ENCODE peak calls at places on chromosomes 1 and 21, in eight cellular contexts. One of them, this sample, is unnamed.

GRCh38 chr1:199447906-199448305 is 579.6 kb upstream of the NR5A2 start:
- DNase-seq in aorta: no peak
- DNase-seq in left ventricle myocardium inferior: no peak
- DNase-seq in right cardiac atrium: peak; percentile 15
- DNase-seq in Peyer's patch: no peak
- DNase-seq in A673: peak; percentile 62
- DNase-seq in esophagus muscularis mucosa: no peak
- DNase-seq in CD8-positive, alpha-beta memory T cell: no peak
- DNase-seq in this sample: no peak

GRCh38 chr1:44489481-44489880 is 84.4 kb downstream of the RNF220 start:
- DNase-seq in aorta: no peak
- DNase-seq in left ventricle myocardium inferior: no peak
- DNase-seq in right cardiac atrium: no peak
- DNase-seq in Peyer's patch: no peak
- DNase-seq in A673: no peak
- DNase-seq in esophagus muscularis mucosa: no peak
- DNase-seq in CD8-positive, alpha-beta memory T cell: no peak
- DNase-seq in this sample: no peak

GRCh38 chr1:23356451-23356850 is 12.4 kb upstream of the HNRNPR start:
- DNase-seq in aorta: no peak
- DNase-seq in left ventricle myocardium inferior: no peak
- DNase-seq in right cardiac atrium: no peak
- DNase-seq in Peyer's patch: no peak
- DNase-seq in A673: no peak
- DNase-seq in esophagus muscularis mucosa: no peak
- DNase-seq in CD8-positive, alpha-beta memory T cell: no peak
- DNase-seq in this sample: no peak

GRCh38 chr1:187045371-187045770 is 216.6 kb downstream of the PLA2G4A start:
- DNase-seq in aorta: no peak
- DNase-seq in left ventricle myocardium inferior: no peak
- DNase-seq in right cardiac atrium: no peak
- DNase-seq in Peyer's patch: no peak
- DNase-seq in A673: no peak
- DNase-seq in esophagus muscularis mucosa: no peak
- DNase-seq in CD8-positive, alpha-beta memory T cell: no peak
- DNase-seq in this sample: no peak

GRCh38 chr21:44934797-44935532 is 4.9 kb upstream of the SLX9 start:
- DNase-seq in aorta: peak; percentile 35
- DNase-seq in left ventricle myocardium inferior: peak; percentile 7
- DNase-seq in right cardiac atrium: peak; percentile 42
- DNase-seq in Peyer's patch: no peak
- DNase-seq in A673: no peak
- DNase-seq in esophagus muscularis mucosa: no peak
- DNase-seq in CD8-positive, alpha-beta memory T cell: no peak
- DNase-seq in this sample: no peak

GRCh38 chr1:22801753-22802152 is 91.1 kb downstream of the EPHB2 start:
- DNase-seq in aorta: no peak
- DNase-seq in left ventricle myocardium inferior: no peak
- DNase-seq in right cardiac atrium: peak; percentile 27
- DNase-seq in Peyer's patch: no peak
- DNase-seq in A673: no peak
- DNase-seq in esophagus muscularis mucosa: no peak
- DNase-seq in CD8-positive, alpha-beta memory T cell: no peak
- DNase-seq in this sample: no peak

GRCh38 chr1:41110721-41111120 is 89.2 kb upstream of the SLFNL1 start:
- DNase-seq in aorta: no peak
- DNase-seq in left ventricle myocardium inferior: no peak
- DNase-seq in right cardiac atrium: no peak
- DNase-seq in Peyer's patch: no peak
- DNase-seq in A673: no peak
- DNase-seq in esophagus muscularis mucosa: no peak
- DNase-seq in CD8-positive, alpha-beta memory T cell: no peak
- DNase-seq in this sample: no peak

GRCh38 chr1:109161836-109162606 is 48.1 kb downstream of the ELAPOR1 start:
- DNase-seq in aorta: peak; percentile 75
- DNase-seq in left ventricle myocardium inferior: peak; percentile 34
- DNase-seq in right cardiac atrium: peak; percentile 77
- DNase-seq in Peyer's patch: no peak
- DNase-seq in A673: peak; percentile 79
- DNase-seq in esophagus muscularis mucosa: no peak
- DNase-seq in CD8-positive, alpha-beta memory T cell: peak; percentile 5
- DNase-seq in this sample: no peak

GRCh38 chr1:221712776-221713431 is 29.0 kb downstream of the DUSP10 start:
- DNase-seq in aorta: peak; percentile 62
- DNase-seq in left ventricle myocardium inferior: no peak
- DNase-seq in right cardiac atrium: no peak
- DNase-seq in Peyer's patch: peak; percentile 75
- DNase-seq in A673: no peak
- DNase-seq in esophagus muscularis mucosa: no peak
- DNase-seq in CD8-positive, alpha-beta memory T cell: peak; percentile 64
- DNase-seq in this sample: no peak

GRCh38 chr1:202571719-202572339 is 138.4 kb downstream of the SYT2 start:
- DNase-seq in aorta: no peak
- DNase-seq in left ventricle myocardium inferior: no peak
- DNase-seq in right cardiac atrium: no peak
- DNase-seq in Peyer's patch: no peak
- DNase-seq in A673: peak; percentile 69
- DNase-seq in esophagus muscularis mucosa: no peak
- DNase-seq in CD8-positive, alpha-beta memory T cell: no peak
- DNase-seq in this sample: no peak

GRCh38 chr1:3910049-3910731 is 10.1 kb upstream of the C1orf174 start:
- DNase-seq in aorta: no peak
- DNase-seq in left ventricle myocardium inferior: no peak
- DNase-seq in right cardiac atrium: no peak
- DNase-seq in Peyer's patch: peak; percentile 53
- DNase-seq in A673: no peak
- DNase-seq in esophagus muscularis mucosa: no peak
- DNase-seq in CD8-positive, alpha-beta memory T cell: no peak
- DNase-seq in this sample: no peak

GRCh38 chr21:33644383-33645074 is 2.2 kb downstream of the ITSN1 start:
- DNase-seq in aorta: no peak
- DNase-seq in left ventricle myocardium inferior: no peak
- DNase-seq in right cardiac atrium: peak; percentile 71
- DNase-seq in Peyer's patch: no peak
- DNase-seq in A673: peak; percentile 75
- DNase-seq in esophagus muscularis mucosa: no peak
- DNase-seq in CD8-positive, alpha-beta memory T cell: no peak
- DNase-seq in this sample: no peak

GRCh38 chr1:92376345-92376744 is 77.5 kb downstream of the RPAP2 start:
- DNase-seq in aorta: no peak
- DNase-seq in left ventricle myocardium inferior: no peak
- DNase-seq in right cardiac atrium: no peak
- DNase-seq in Peyer's patch: no peak
- DNase-seq in A673: peak; percentile 88
- DNase-seq in esophagus muscularis mucosa: no peak
- DNase-seq in CD8-positive, alpha-beta memory T cell: no peak
- DNase-seq in this sample: no peak

GRCh38 chr1:96633695-96634094 is 87.9 kb upstream of the PTBP2 start:
- DNase-seq in aorta: no peak
- DNase-seq in left ventricle myocardium inferior: no peak
- DNase-seq in right cardiac atrium: no peak
- DNase-seq in Peyer's patch: no peak
- DNase-seq in A673: no peak
- DNase-seq in esophagus muscularis mucosa: no peak
- DNase-seq in CD8-positive, alpha-beta memory T cell: no peak
- DNase-seq in this sample: no peak

GRCh38 chr1:1778827-1779675 is 781 bp upstream of the NADK start:
- DNase-seq in aorta: peak; percentile 90
- DNase-seq in left ventricle myocardium inferior: peak; percentile 80
- DNase-seq in right cardiac atrium: peak; percentile 90
- DNase-seq in Peyer's patch: peak; percentile 97
- DNase-seq in A673: peak; percentile 64
- DNase-seq in esophagus muscularis mucosa: no peak
- DNase-seq in CD8-positive, alpha-beta memory T cell: peak; percentile 86
- DNase-seq in this sample: peak; percentile 85

GRCh38 chr1:239389703-239390102 is 3.3 kb downstream of the CHRM3 start:
- DNase-seq in aorta: no peak
- DNase-seq in left ventricle myocardium inferior: no peak
- DNase-seq in right cardiac atrium: no peak
- DNase-seq in Peyer's patch: no peak
- DNase-seq in A673: no peak
- DNase-seq in esophagus muscularis mucosa: no peak
- DNase-seq in CD8-positive, alpha-beta memory T cell: no peak
- DNase-seq in this sample: no peak

GRCh38 chr1:239383714-239384113 is 2.7 kb upstream of the CHRM3 start:
- DNase-seq in aorta: no peak
- DNase-seq in left ventricle myocardium inferior: no peak
- DNase-seq in right cardiac atrium: no peak
- DNase-seq in Peyer's patch: no peak
- DNase-seq in A673: no peak
- DNase-seq in esophagus muscularis mucosa: no peak
- DNase-seq in CD8-positive, alpha-beta memory T cell: no peak
- DNase-seq in this sample: no peak

GRCh38 chr1:239388578-239388977 is 2.2 kb downstream of the CHRM3 start:
- DNase-seq in aorta: no peak
- DNase-seq in left ventricle myocardium inferior: no peak
- DNase-seq in right cardiac atrium: no peak
- DNase-seq in Peyer's patch: no peak
- DNase-seq in A673: no peak
- DNase-seq in esophagus muscularis mucosa: no peak
- DNase-seq in CD8-positive, alpha-beta memory T cell: no peak
- DNase-seq in this sample: no peak

GRCh38 chr1:239387304-239388231 is 1.2 kb downstream of the CHRM3 start:
- DNase-seq in aorta: no peak
- DNase-seq in left ventricle myocardium inferior: no peak
- DNase-seq in right cardiac atrium: peak; percentile 35
- DNase-seq in Peyer's patch: no peak
- DNase-seq in A673: no peak
- DNase-seq in esophagus muscularis mucosa: no peak
- DNase-seq in CD8-positive, alpha-beta memory T cell: no peak
- DNase-seq in this sample: no peak

GRCh38 chr1:239386453-239387303 is at the start of gene CHRM3:
- DNase-seq in aorta: peak; percentile 57
- DNase-seq in left ventricle myocardium inferior: no peak
- DNase-seq in right cardiac atrium: peak; percentile 62
- DNase-seq in Peyer's patch: no peak
- DNase-seq in A673: no peak
- DNase-seq in esophagus muscularis mucosa: no peak
- DNase-seq in CD8-positive, alpha-beta memory T cell: no peak
- DNase-seq in this sample: peak; percentile 11
- H3K4me3 ChIP-seq in aorta: peak within 1 kb of the TSS; percentile 37
- H3K4me3 ChIP-seq in left ventricle myocardium inferior: peak within 1 kb of the TSS; percentile 59
- H3K4me3 ChIP-seq in right cardiac atrium: peak within 1 kb of the TSS; percentile 31
- H3K4me3 ChIP-seq in Peyer's patch: peak within 1 kb of the TSS; percentile 65
- H3K4me3 ChIP-seq in A673: no peak within 1 kb of the TSS
- H3K4me3 ChIP-seq in esophagus muscularis mucosa: peak within 1 kb of the TSS; percentile 82
- H3K4me3 ChIP-seq in CD8-positive, alpha-beta memory T cell: no peak within 1 kb of the TSS
- H3K4me3 ChIP-seq in this sample: peak within 1 kb of the TSS; percentile 34

GRCh38 chr1:218900621-218901020 is 273.1 kb upstream of the LYPLAL1 start:
- DNase-seq in aorta: no peak
- DNase-seq in left ventricle myocardium inferior: no peak
- DNase-seq in right cardiac atrium: no peak
- DNase-seq in Peyer's patch: no peak
- DNase-seq in A673: no peak
- DNase-seq in esophagus muscularis mucosa: no peak
- DNase-seq in CD8-positive, alpha-beta memory T cell: no peak
- DNase-seq in this sample: no peak
- H3K4me1 ChIP-seq in aorta: no peaks in the 10 kb centered on the region
- H3K4me1 ChIP-seq in left ventricle myocardium inferior: peaks cover 12% of the 10 kb centered on the region
- H3K4me1 ChIP-seq in right cardiac atrium: peaks cover 4% of the 10 kb centered on the region
- H3K4me1 ChIP-seq in Peyer's patch: no peaks in the 10 kb centered on the region
- H3K4me1 ChIP-seq in A673: no peaks in the 10 kb centered on the region
- H3K4me1 ChIP-seq in esophagus muscularis mucosa: no peaks in the 10 kb centered on the region
- H3K4me1 ChIP-seq in CD8-positive, alpha-beta memory T cell: no peaks in the 10 kb centered on the region
- H3K4me1 ChIP-seq in this sample: no peaks in the 10 kb centered on the region

GRCh38 chr1:116254776-116255175 is 118.3 kb upstream of the ATP1A1 start:
- DNase-seq in aorta: no peak
- DNase-seq in left ventricle myocardium inferior: no peak
- DNase-seq in right cardiac atrium: no peak
- DNase-seq in Peyer's patch: no peak
- DNase-seq in A673: no peak
- DNase-seq in esophagus muscularis mucosa: no peak
- DNase-seq in CD8-positive, alpha-beta memory T cell: no peak
- DNase-seq in this sample: no peak

GRCh38 chr1:116258668-116259419 is 114.2 kb upstream of the ATP1A1 start:
- DNase-seq in aorta: no peak
- DNase-seq in left ventricle myocardium inferior: no peak
- DNase-seq in right cardiac atrium: no peak
- DNase-seq in Peyer's patch: no peak
- DNase-seq in A673: no peak
- DNase-seq in esophagus muscularis mucosa: peak; percentile 62
- DNase-seq in CD8-positive, alpha-beta memory T cell: no peak
- DNase-seq in this sample: no peak

GRCh38 chr1:116255486-116255885 is 117.6 kb upstream of the ATP1A1 start:
- DNase-seq in aorta: no peak
- DNase-seq in left ventricle myocardium inferior: no peak
- DNase-seq in right cardiac atrium: no peak
- DNase-seq in Peyer's patch: no peak
- DNase-seq in A673: peak; percentile 25
- DNase-seq in esophagus muscularis mucosa: no peak
- DNase-seq in CD8-positive, alpha-beta memory T cell: no peak
- DNase-seq in this sample: no peak

GRCh38 chr1:116255933-116256649 is 117.0 kb upstream of the ATP1A1 start:
- DNase-seq in aorta: no peak
- DNase-seq in left ventricle myocardium inferior: no peak
- DNase-seq in right cardiac atrium: no peak
- DNase-seq in Peyer's patch: no peak
- DNase-seq in A673: no peak
- DNase-seq in esophagus muscularis mucosa: no peak
- DNase-seq in CD8-positive, alpha-beta memory T cell: no peak
- DNase-seq in this sample: no peak

GRCh38 chr1:116256875-116257823 is 115.9 kb upstream of the ATP1A1 start:
- DNase-seq in aorta: no peak
- DNase-seq in left ventricle myocardium inferior: no peak
- DNase-seq in right cardiac atrium: no peak
- DNase-seq in Peyer's patch: no peak
- DNase-seq in A673: no peak
- DNase-seq in esophagus muscularis mucosa: no peak
- DNase-seq in CD8-positive, alpha-beta memory T cell: no peak
- DNase-seq in this sample: no peak
- H3K27ac ChIP-seq in aorta: no peak overlapping the region
- H3K27ac ChIP-seq in left ventricle myocardium inferior: no peak overlapping the region
- H3K27ac ChIP-seq in right cardiac atrium: no peak overlapping the region
- H3K27ac ChIP-seq in Peyer's patch: peak overlapping the region; percentile 74
- H3K27ac ChIP-seq in A673: no peak overlapping the region
- H3K27ac ChIP-seq in esophagus muscularis mucosa: no peak overlapping the region
- H3K27ac ChIP-seq in CD8-positive, alpha-beta memory T cell: no peak overlapping the region
- H3K27ac ChIP-seq in this sample: no peak overlapping the region

DNA sequence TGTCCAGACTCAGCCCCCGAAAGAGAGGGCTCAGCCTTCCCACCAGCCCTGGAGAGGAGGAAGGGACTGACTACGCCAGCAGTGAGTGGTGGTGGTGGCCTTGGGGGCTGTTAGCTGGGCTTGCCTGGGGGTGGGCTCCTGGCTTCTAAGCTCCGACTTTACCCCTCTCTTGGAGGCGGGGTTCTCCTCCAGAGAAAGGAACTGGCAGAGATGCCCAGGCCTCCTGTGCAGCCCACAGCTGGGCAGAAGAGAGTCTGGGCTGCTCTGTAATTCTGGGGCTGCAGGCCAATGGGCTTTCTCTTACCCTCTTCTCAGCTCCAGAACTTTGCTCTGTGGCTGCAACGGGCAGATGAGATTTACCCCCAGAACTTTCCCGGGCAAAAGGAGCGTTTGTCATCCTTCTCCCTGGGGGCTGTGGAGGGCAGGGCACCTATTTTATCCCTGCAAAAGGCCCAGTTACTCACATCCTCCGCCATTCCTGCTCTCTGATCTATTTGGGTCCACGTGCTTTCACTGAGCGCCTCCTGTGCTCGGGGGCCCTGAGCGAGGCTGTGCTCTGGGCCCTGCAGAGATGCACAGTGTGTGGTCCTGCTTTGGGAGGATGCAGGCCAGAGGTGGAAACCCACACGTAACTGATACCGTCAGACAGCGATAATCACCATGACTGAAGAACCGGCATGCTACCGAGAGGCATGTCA is 2.2 kb upstream of the CSMD2 start:
- DNase-seq in aorta: no peak
- DNase-seq in left ventricle myocardium inferior: no peak
- DNase-seq in right cardiac atrium: no peak
- DNase-seq in Peyer's patch: no peak
- DNase-seq in A673: no peak
- DNase-seq in esophagus muscularis mucosa: no peak
- DNase-seq in CD8-positive, alpha-beta memory T cell: no peak
- DNase-seq in this sample: no peak
- H3K4me3 ChIP-seq in aorta: no peak overlapping the region
- H3K4me3 ChIP-seq in left ventricle myocardium inferior: no peak overlapping the region
- H3K4me3 ChIP-seq in right cardiac atrium: no peak overlapping the region
- H3K4me3 ChIP-seq in Peyer's patch: no peak overlapping the region
- H3K4me3 ChIP-seq in A673: no peak overlapping the region
- H3K4me3 ChIP-seq in esophagus muscularis mucosa: peak overlapping the region; percentile 15
- H3K4me3 ChIP-seq in CD8-positive, alpha-beta memory T cell: no peak overlapping the region
- H3K4me3 ChIP-seq in this sample: no peak overlapping the region